ENCODE peak calls at places on chromosomes 2 and 18, in four cellular contexts. One of them, this sample, is unnamed.

GRCh38 chr2:39660612-39661196 is 5.0 kb upstream of the TMEM178A start:
- DNase-seq in sigmoid colon: no peak
- DNase-seq in AG10803: peak; percentile 23
- DNase-seq in NCI-H2081: no peak
- DNase-seq in this sample: no peak

GRCh38 chr2:71215447-71215846 is 11.5 kb downstream of the PAIP2B start:
- DNase-seq in sigmoid colon: no peak
- DNase-seq in AG10803: no peak
- DNase-seq in NCI-H2081: no peak
- DNase-seq in this sample: no peak

GRCh38 chr2:192544371-192544955 is 349.7 kb upstream of the TMEFF2 start:
- DNase-seq in sigmoid colon: no peak
- DNase-seq in AG10803: no peak
- DNase-seq in NCI-H2081: no peak
- DNase-seq in this sample: no peak

GRCh38 chr2:108605947-108606346 is 71.7 kb downstream of the LIMS1 start:
- DNase-seq in sigmoid colon: no peak
- DNase-seq in AG10803: no peak
- DNase-seq in NCI-H2081: no peak
- DNase-seq in this sample: no peak

GRCh38 chr18:49175476-49175875 is 224.7 kb upstream of the SMAD7 start:
- DNase-seq in sigmoid colon: no peak
- DNase-seq in AG10803: no peak
- DNase-seq in NCI-H2081: no peak
- DNase-seq in this sample: no peak

GRCh38 chr2:2662847-2663356 is 331.8 kb upstream of the MYT1L start:
- DNase-seq in sigmoid colon: no peak
- DNase-seq in AG10803: no peak
- DNase-seq in NCI-H2081: peak; percentile 51
- DNase-seq in this sample: no peak

GRCh38 chr2:231068525-231069222 is 12.0 kb downstream of the PSMD1 start:
- DNase-seq in sigmoid colon: no peak
- DNase-seq in AG10803: no peak
- DNase-seq in NCI-H2081: no peak
- DNase-seq in this sample: no peak

GRCh38 chr2:40283111-40283909 is 168.6 kb downstream of the SLC8A1 start:
- DNase-seq in sigmoid colon: no peak
- DNase-seq in AG10803: no peak
- DNase-seq in NCI-H2081: no peak
- DNase-seq in this sample: no peak

GRCh38 chr2:102391530-102391929 is 31.4 kb upstream of the IL18RAP start:
- DNase-seq in sigmoid colon: no peak
- DNase-seq in AG10803: no peak
- DNase-seq in NCI-H2081: no peak
- DNase-seq in this sample: no peak

GRCh38 chr18:35691625-35692024 is 110.1 kb downstream of the GALNT1 start:
- DNase-seq in sigmoid colon: no peak
- DNase-seq in AG10803: no peak
- DNase-seq in NCI-H2081: no peak
- DNase-seq in this sample: no peak

GRCh38 chr2:41610501-41611242 is 437.1 kb upstream of the PKDCC start:
- DNase-seq in sigmoid colon: no peak
- DNase-seq in AG10803: peak; percentile 32
- DNase-seq in NCI-H2081: no peak
- DNase-seq in this sample: no peak

GRCh38 chr2:95319481-95320343 is 22.6 kb downstream of the KCNIP3 start:
- DNase-seq in sigmoid colon: no peak
- DNase-seq in AG10803: no peak
- DNase-seq in NCI-H2081: no peak
- DNase-seq in this sample: no peak

GRCh38 chr2:236661064-236661761 is 91.6 kb downstream of the ACKR3 start:
- DNase-seq in sigmoid colon: no peak
- DNase-seq in AG10803: peak; percentile 52
- DNase-seq in NCI-H2081: no peak
- DNase-seq in this sample: no peak

GRCh38 chr2:190655113-190655512 is 6.2 kb downstream of the NAB1 start:
- DNase-seq in sigmoid colon: no peak
- DNase-seq in AG10803: no peak
- DNase-seq in NCI-H2081: peak; percentile 37
- DNase-seq in this sample: no peak

GRCh38 chr2:239324456-239324855 is 76.4 kb downstream of the HDAC4 start:
- DNase-seq in sigmoid colon: no peak
- DNase-seq in AG10803: no peak
- DNase-seq in NCI-H2081: no peak
- DNase-seq in this sample: no peak

GRCh38 chr18:28177828-28178635 is 1.1 kb upstream of the CDH2 start:
- DNase-seq in sigmoid colon: no peak
- DNase-seq in AG10803: peak; percentile 61
- DNase-seq in NCI-H2081: peak; percentile 79
- DNase-seq in this sample: no peak

This sample was measured in chondrocyte.